ENCODE peak calls at places on chromosomes 11 and 22, in four cellular contexts. One of them, this sample, is unnamed. For H3K79me2, the result is how much of the 10 kb centered on the place peaks cover.

GRCh38 chr11:75429641-75429901 is 3.4 kb downstream of the KLHL35 start:
- DNase-seq in K562: no peak
- DNase-seq in HepG2: no peak
- DNase-seq in GM12878: no peak
- DNase-seq in this sample: no peak

GRCh38 chr11:14029415-14029814 is 66.9 kb downstream of the SPON1 start:
- DNase-seq in GM12878: no peak
- DNase-seq in HepG2: no peak
- DNase-seq in K562: no peak
- DNase-seq in this sample: no peak

GRCh38 chr22:41263704-41264103 is 22.3 kb downstream of the RANGAP1 start:
- DNase-seq in GM12878: no peak
- DNase-seq in HepG2: no peak
- DNase-seq in K562: no peak
- DNase-seq in this sample: no peak

GRCh38 chr11:84581083-84581482 is 1046.1 kb downstream of the DLG2 start:
- DNase-seq in GM12878: no peak
- DNase-seq in HepG2: no peak
- DNase-seq in K562: no peak
- DNase-seq in this sample: no peak

GRCh38 chr11:8777907-8778767 is 95.5 kb downstream of the RPL27A start:
- DNase-seq in GM12878: no peak
- DNase-seq in K562: no peak
- DNase-seq in HepG2: no peak
- DNase-seq in this sample: no peak

GRCh38 chr11:8871283-8871775 is 39.7 kb upstream of the AKIP1 start:
- DNase-seq in HepG2: peak
- DNase-seq in K562: no peak
- DNase-seq in GM12878: no peak
- DNase-seq in this sample: peak

GRCh38 chr11:70501026-70501901 is 102.9 kb downstream of the CTTN start:
- DNase-seq in K562: no peak
- DNase-seq in GM12878: no peak
- DNase-seq in HepG2: no peak
- DNase-seq in this sample: no peak

GRCh38 chr11:11786771-11787170 is 55.0 kb upstream of the USP47 start:
- DNase-seq in HepG2: no peak
- DNase-seq in GM12878: no peak
- DNase-seq in K562: peak
- DNase-seq in this sample: peak

GRCh38 chr11:36469881-36470802 is 39.9 kb downstream of the TRAF6 start:
- DNase-seq in HepG2: no peak
- DNase-seq in K562: no peak
- DNase-seq in GM12878: no peak
- DNase-seq in this sample: no peak

DNA sequence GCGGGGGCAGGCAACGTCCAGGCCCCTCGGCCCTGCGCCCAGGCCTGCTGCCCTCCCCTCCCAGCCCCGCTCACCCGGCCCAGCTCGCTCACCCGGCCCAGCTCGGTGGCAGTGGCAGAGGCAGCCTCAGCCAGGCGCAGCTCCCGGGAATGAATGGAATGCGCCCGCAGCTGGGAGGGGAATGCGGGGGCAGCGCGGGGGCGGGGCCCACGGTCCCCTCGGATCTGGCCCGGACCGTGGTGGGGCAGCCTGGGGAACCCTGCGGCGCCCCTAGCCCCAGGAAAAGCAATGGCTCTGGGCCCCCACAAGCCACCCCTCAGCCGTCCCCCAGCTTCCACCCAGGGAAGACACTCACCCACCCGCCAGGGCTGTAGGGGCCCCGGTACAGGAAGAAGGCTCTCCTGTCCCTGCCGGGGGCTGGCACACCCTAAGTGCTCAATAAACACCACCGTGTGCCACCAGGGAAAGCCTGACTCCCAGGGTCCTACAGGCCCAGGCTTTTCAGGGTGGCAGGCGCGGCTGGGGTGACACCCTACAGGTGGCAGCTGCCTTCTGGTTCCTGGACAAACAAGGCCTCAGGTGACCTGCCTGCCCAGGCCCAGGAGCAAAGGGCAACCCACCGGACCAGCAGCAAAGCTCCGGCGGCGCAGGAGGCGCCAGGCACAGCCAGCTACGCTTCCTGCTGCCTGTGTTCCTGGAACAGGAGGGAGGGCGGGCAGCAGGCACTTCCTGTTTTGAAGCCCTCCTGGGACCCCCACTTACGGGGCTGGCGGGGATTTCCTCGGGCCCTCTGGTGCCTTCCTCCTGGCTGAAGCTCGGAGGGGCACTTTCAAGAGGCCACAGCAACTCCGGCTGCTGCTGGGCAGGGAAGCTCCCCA is 13.8 kb downstream of the PLXNB2 start:
- DNase-seq in GM12878: no peak
- DNase-seq in K562: no peak
- DNase-seq in HepG2: peak
- DNase-seq in this sample: peak
- TF ChIP-seq POLR2AphosphoS5 in GM12878: no peak
- TF ChIP-seq POLR2AphosphoS5 in K562: no peak
- TF ChIP-seq POLR2AphosphoS5 in HepG2: peak
- TF ChIP-seq POLR2AphosphoS5 in this sample: peak

GRCh38 chr11:62127941-62128770 is 4.3 kb downstream of the INCENP start:
- DNase-seq in HepG2: no peak
- DNase-seq in K562: no peak
- DNase-seq in GM12878: no peak
- DNase-seq in this sample: no peak
- H3K79me2 ChIP-seq in HepG2: half or more
- H3K79me2 ChIP-seq in K562: half or more
- H3K79me2 ChIP-seq in GM12878: half or more
- H3K79me2 ChIP-seq in this sample: half or more

GRCh38 chr11:120626791-120627190 is 115.2 kb downstream of the GRIK4 start:
- DNase-seq in HepG2: no peak
- DNase-seq in GM12878: no peak
- DNase-seq in K562: no peak
- DNase-seq in this sample: no peak

GRCh38 chr11:120629407-120629806 is 117.9 kb downstream of the GRIK4 start:
- DNase-seq in HepG2: no peak
- DNase-seq in K562: no peak
- DNase-seq in GM12878: no peak
- DNase-seq in this sample: no peak

GRCh38 chr11:120622189-120622912 is 110.8 kb downstream of the GRIK4 start:
- DNase-seq in HepG2: no peak
- DNase-seq in K562: peak
- DNase-seq in GM12878: no peak
- DNase-seq in this sample: no peak

GRCh38 chr11:120627535-120628163 is 116.1 kb downstream of the GRIK4 start:
- DNase-seq in GM12878: no peak
- DNase-seq in K562: no peak
- DNase-seq in HepG2: no peak
- DNase-seq in this sample: no peak

DNA sequence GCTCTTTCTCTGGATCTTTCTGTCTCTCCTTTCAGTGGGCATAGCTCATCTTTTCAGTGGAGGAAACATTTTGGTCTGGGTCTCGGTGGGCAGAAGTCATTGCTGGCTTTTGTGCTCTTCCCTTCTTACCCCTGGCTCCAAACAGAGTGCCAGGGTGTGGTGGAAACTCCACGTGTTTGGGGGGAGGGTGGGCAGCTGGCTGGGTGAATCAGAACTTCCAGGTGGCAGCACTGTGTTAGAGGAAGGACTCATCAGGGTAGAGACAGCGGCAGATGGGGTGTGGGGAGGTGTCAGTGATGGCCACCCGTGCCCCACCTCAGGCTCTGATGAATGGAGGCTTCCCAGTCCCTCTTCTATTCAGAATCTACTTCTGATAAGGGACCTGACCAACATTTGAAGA is 114.0 kb downstream of the GRIK4 start:
- DNase-seq in GM12878: no peak
- DNase-seq in K562: no peak
- DNase-seq in HepG2: no peak
- DNase-seq in this sample: no peak
- TF ChIP-seq MYC in GM12878: no peak
- TF ChIP-seq MYC in K562: no peak
- TF ChIP-seq MYC in HepG2: no peak
- TF ChIP-seq MYC in this sample: no peak

DNA sequence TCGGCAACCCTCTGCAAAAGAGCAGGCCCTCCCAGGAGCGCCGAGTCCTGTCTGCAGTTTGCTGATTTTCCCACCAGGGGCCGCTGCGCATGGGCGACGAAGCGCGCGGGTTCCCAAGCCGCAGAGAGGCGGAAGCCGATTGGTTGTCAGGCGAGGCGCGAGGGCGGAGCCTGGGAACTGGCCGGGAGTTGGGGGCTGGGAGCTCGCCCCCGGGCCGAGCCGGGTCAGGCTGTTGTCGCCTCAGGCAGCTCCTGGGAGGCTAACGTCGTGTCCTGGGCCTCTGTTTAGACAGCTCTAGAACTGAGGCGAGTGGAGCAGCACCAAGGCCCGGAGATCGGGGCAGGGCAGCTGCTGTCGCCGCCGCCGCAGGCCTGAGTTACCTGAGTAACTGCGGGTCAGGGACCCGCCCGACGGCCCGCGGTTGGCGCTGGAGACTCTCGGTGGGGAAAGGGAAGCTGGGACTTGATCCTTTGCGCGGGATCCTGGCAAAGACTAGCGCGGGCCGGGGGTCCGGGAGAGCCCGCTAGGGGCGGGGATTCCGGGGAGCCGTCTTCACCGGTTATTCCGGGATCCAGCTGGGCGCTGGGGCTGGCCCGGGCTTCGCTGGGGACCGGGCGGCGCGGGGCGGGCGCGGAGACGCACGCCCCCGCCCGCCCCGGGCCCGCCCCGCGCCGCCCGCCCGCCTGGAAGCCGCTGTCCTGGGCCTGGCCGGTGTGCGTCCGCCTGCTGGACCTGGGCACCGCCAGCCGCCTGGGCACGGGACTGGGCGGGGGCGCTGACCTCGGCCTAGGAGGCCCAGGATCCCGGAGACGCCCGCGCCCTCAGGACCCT is at the start of gene STIM1:
- DNase-seq in K562: peak
- DNase-seq in GM12878: peak
- DNase-seq in HepG2: peak
- DNase-seq in this sample: peak
- TF ChIP-seq POLR2AphosphoS5 in K562: peak
- TF ChIP-seq POLR2AphosphoS5 in GM12878: no peak
- TF ChIP-seq POLR2AphosphoS5 in HepG2: peak
- TF ChIP-seq POLR2AphosphoS5 in this sample: peak

DNA sequence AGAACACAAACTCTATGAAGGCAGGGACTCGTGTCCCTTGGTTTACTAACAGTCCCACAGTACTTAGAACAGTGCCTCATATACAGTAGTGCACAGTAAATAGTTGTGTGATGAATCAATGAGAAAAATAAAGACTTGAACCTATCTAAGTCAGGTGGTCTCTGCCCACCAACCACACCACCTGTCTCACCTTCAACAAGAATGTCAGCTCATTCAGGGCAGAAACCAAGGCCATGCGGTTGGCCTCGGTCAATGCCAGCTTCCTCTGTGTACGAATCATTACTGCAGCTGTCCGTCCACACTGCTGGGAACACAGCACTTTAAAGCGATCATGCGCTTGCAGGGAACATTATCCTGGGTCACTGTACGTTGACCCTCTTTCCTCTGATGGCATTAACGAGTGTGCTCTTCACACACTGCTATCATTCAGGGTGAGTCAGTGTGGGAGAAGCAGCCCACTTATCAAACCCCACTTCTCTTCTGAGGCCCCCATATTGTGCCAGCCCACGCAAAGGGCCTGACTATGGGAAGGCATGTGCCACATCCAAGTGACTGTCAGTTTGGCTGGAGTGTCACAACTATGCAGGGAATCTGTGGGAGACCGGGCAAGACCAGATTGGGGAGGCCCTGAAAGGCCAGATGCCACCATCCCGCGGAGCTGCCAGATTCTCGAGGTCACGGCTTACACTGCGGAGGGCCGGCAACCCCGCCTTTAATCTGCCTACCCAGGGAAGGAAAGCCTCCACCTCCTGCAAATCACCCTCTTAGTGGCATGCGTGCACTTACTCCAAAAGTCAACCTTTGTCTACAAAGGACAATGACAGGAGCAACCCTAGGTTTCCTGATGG is 36.1 kb downstream of the LARGE1 start:
- DNase-seq in HepG2: peak
- DNase-seq in GM12878: no peak
- DNase-seq in K562: no peak
- DNase-seq in this sample: no peak
- H3K79me2 ChIP-seq in HepG2: under half
- H3K79me2 ChIP-seq in GM12878: under half
- H3K79me2 ChIP-seq in K562: under half
- H3K79me2 ChIP-seq in this sample: under half

GRCh38 chr11:69111578-69112247 is 44.0 kb upstream of the SMIM38 start:
- DNase-seq in GM12878: no peak
- DNase-seq in K562: no peak
- DNase-seq in HepG2: no peak
- DNase-seq in this sample: no peak
- TF ChIP-seq MYC in GM12878: no peak
- TF ChIP-seq MYC in K562: no peak
- TF ChIP-seq MYC in HepG2: no peak
- TF ChIP-seq MYC in this sample: no peak

DNA sequence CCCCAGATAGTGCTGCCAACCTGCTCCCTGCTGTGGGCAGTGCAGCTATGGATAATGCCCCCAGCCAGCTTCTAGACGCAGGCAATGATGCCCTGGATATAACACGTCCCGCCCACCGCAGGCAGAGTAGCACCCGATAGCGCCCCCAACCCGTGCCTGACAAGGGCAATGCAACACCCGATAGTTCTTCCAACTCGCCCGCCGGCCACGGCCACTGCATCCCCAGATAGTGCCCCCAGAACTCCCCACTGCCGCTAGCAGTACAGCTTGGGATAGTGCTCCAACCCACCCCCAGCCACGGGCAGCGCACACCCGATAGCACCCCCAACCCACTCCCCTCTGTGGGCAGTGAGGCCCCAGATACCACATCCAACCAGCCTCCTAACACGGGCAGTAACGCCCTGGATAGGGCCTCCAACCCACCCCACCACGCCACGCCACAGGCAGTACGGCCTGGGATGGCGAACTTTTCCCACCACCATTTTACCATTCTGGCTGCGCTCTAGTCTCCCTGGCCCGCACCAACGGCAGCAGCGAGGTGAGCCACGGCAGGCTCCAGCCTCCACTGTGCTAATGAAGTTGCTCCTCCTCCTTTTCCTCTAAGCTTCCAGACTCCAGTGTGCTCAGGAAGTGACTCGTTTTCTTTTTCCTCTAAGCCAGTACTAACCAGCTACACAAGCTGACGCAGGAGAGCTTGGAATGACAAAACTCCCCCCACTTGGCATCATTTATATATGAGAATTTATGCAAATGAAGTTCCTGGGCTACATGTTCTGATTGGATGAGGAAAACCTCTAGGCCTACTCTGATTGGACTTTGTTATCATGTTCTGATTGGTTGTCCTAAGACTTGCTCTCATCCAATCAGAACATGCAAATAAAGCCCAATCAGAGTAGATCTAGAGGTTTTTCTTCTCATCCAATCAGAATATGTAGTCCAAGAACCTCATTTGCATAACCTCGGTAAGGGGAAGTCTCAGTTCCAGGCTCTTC is 3.0 kb upstream of the RFPL3 start:
- DNase-seq in GM12878: no peak
- DNase-seq in HepG2: no peak
- DNase-seq in K562: no peak
- DNase-seq in this sample: peak
- TF ChIP-seq POLR2AphosphoS5 in GM12878: no peak
- TF ChIP-seq POLR2AphosphoS5 in HepG2: no peak
- TF ChIP-seq POLR2AphosphoS5 in K562: no peak
- TF ChIP-seq POLR2AphosphoS5 in this sample: peak